ENCODE peak calls at places on chromosome 19, in four cellular contexts. One of them, this sample, is unnamed.

GRCh38 chr19:12527034-12527836 is 24.0 kb downstream of the ZNF564 start:
- DNase-seq in CD4-positive, CD25-positive, alpha-beta regulatory T cell: no peak
- DNase-seq in AG10803: peak; percentile 26
- DNase-seq in ecto neural progenitor cell: no peak
- DNase-seq in this sample: peak; percentile 41

GRCh38 chr19:50694815-50695145 is 24.8 kb downstream of the SHANK1 start:
- DNase-seq in CD4-positive, CD25-positive, alpha-beta regulatory T cell: no peak
- DNase-seq in AG10803: no peak
- DNase-seq in ecto neural progenitor cell: no peak
- DNase-seq in this sample: no peak

GRCh38 chr19:45767410-45767880 is 1.6 kb downstream of the SIX5 start:
- DNase-seq in CD4-positive, CD25-positive, alpha-beta regulatory T cell: no peak
- DNase-seq in AG10803: peak; percentile 82
- DNase-seq in ecto neural progenitor cell: peak; percentile 85
- DNase-seq in this sample: peak; percentile 91

GRCh38 chr19:13171146-13171545 is 20.9 kb downstream of the IER2 start:
- DNase-seq in CD4-positive, CD25-positive, alpha-beta regulatory T cell: no peak
- DNase-seq in AG10803: no peak
- DNase-seq in ecto neural progenitor cell: no peak
- DNase-seq in this sample: no peak

GRCh38 chr19:7920520-7921301 is 573 bp downstream of the SNAPC2 start:
- DNase-seq in CD4-positive, CD25-positive, alpha-beta regulatory T cell: peak; percentile 99
- DNase-seq in AG10803: peak; percentile 98
- DNase-seq in ecto neural progenitor cell: peak; percentile 100
- DNase-seq in this sample: peak; percentile 99

GRCh38 chr19:9967326-9967725 is 31.0 kb upstream of the OLFM2 start:
- DNase-seq in CD4-positive, CD25-positive, alpha-beta regulatory T cell: no peak
- DNase-seq in AG10803: no peak
- DNase-seq in ecto neural progenitor cell: no peak
- DNase-seq in this sample: no peak

GRCh38 chr19:42420055-42420544 is 7.1 kb downstream of the LIPE start:
- DNase-seq in CD4-positive, CD25-positive, alpha-beta regulatory T cell: peak; percentile 63
- DNase-seq in AG10803: peak; percentile 40
- DNase-seq in ecto neural progenitor cell: no peak
- DNase-seq in this sample: peak; percentile 63

GRCh38 chr19:435056-435706 is 25.7 kb downstream of the SHC2 start:
- DNase-seq in CD4-positive, CD25-positive, alpha-beta regulatory T cell: no peak
- DNase-seq in AG10803: no peak
- DNase-seq in ecto neural progenitor cell: no peak
- DNase-seq in this sample: no peak

GRCh38 chr19:7840629-7841028 is 10.6 kb downstream of the EVI5L start:
- DNase-seq in CD4-positive, CD25-positive, alpha-beta regulatory T cell: no peak
- DNase-seq in AG10803: no peak
- DNase-seq in ecto neural progenitor cell: no peak
- DNase-seq in this sample: no peak

GRCh38 chr19:5479958-5480357 is 24.7 kb downstream of the ZNRF4 start:
- DNase-seq in CD4-positive, CD25-positive, alpha-beta regulatory T cell: no peak
- DNase-seq in AG10803: no peak
- DNase-seq in ecto neural progenitor cell: no peak
- DNase-seq in this sample: no peak

GRCh38 chr19:39765091-39766076 is 13.3 kb upstream of the LEUTX start:
- DNase-seq in CD4-positive, CD25-positive, alpha-beta regulatory T cell: peak; percentile 16
- DNase-seq in AG10803: peak; percentile 40
- DNase-seq in ecto neural progenitor cell: peak; percentile 58
- DNase-seq in this sample: peak; percentile 59

GRCh38 chr19:32191921-32192320 is 153.5 kb upstream of the ZNF507 start:
- DNase-seq in CD4-positive, CD25-positive, alpha-beta regulatory T cell: no peak
- DNase-seq in AG10803: no peak
- DNase-seq in ecto neural progenitor cell: no peak
- DNase-seq in this sample: no peak

GRCh38 chr19:50154529-50154928 is 8.6 kb downstream of the IZUMO2 start:
- DNase-seq in CD4-positive, CD25-positive, alpha-beta regulatory T cell: no peak
- DNase-seq in AG10803: no peak
- DNase-seq in ecto neural progenitor cell: no peak
- DNase-seq in this sample: no peak

GRCh38 chr19:1513492-1514294 is 874 bp upstream of the ADAMTSL5 start:
- DNase-seq in CD4-positive, CD25-positive, alpha-beta regulatory T cell: peak; percentile 51
- DNase-seq in AG10803: peak; percentile 66
- DNase-seq in ecto neural progenitor cell: no peak
- DNase-seq in this sample: peak; percentile 64

GRCh38 chr19:12952488-12953455 is 4.3 kb downstream of the GADD45GIP1 start:
- DNase-seq in CD4-positive, CD25-positive, alpha-beta regulatory T cell: no peak
- DNase-seq in AG10803: peak; percentile 86
- DNase-seq in ecto neural progenitor cell: no peak
- DNase-seq in this sample: peak; percentile 92

GRCh38 chr19:12333162-12334159 is at the start of gene ZNF563:
- DNase-seq in CD4-positive, CD25-positive, alpha-beta regulatory T cell: peak; percentile 88
- DNase-seq in AG10803: peak; percentile 89
- DNase-seq in ecto neural progenitor cell: peak; percentile 97
- DNase-seq in this sample: peak; percentile 94

GRCh38 chr19:27955484-27955883 is 1257.5 kb downstream of the UQCRFS1 start:
- DNase-seq in CD4-positive, CD25-positive, alpha-beta regulatory T cell: no peak
- DNase-seq in AG10803: no peak
- DNase-seq in ecto neural progenitor cell: no peak
- DNase-seq in this sample: no peak

GRCh38 chr19:6720369-6721112 is at the start of gene C3:
- DNase-seq in CD4-positive, CD25-positive, alpha-beta regulatory T cell: no peak
- DNase-seq in AG10803: peak; percentile 85
- DNase-seq in ecto neural progenitor cell: no peak
- DNase-seq in this sample: peak; percentile 95

GRCh38 chr19:839146-839872 is 1.5 kb upstream of the PRTN3 start:
- DNase-seq in CD4-positive, CD25-positive, alpha-beta regulatory T cell: no peak
- DNase-seq in AG10803: no peak
- DNase-seq in ecto neural progenitor cell: no peak
- DNase-seq in this sample: no peak

GRCh38 chr19:3178973-3179738 is 587 bp downstream of the S1PR4 start:
- DNase-seq in CD4-positive, CD25-positive, alpha-beta regulatory T cell: no peak
- DNase-seq in AG10803: no peak
- DNase-seq in ecto neural progenitor cell: no peak
- DNase-seq in this sample: no peak

GRCh38 chr19:1206063-1206732 is 620 bp downstream of the STK11 start:
- DNase-seq in CD4-positive, CD25-positive, alpha-beta regulatory T cell: no peak
- DNase-seq in AG10803: no peak
- DNase-seq in ecto neural progenitor cell: no peak
- DNase-seq in this sample: no peak

GRCh38 chr19:43552198-43552450 is 19.1 kb downstream of the ZNF575 start:
- DNase-seq in CD4-positive, CD25-positive, alpha-beta regulatory T cell: no peak
- DNase-seq in AG10803: no peak
- DNase-seq in ecto neural progenitor cell: no peak
- DNase-seq in this sample: no peak

GRCh38 chr19:17933414-17934129 is 757 bp downstream of the CCDC124 start:
- DNase-seq in CD4-positive, CD25-positive, alpha-beta regulatory T cell: no peak
- DNase-seq in AG10803: peak; percentile 40
- DNase-seq in ecto neural progenitor cell: no peak
- DNase-seq in this sample: peak; percentile 62

GRCh38 chr19:13132471-13133166 is 14.6 kb downstream of the NACC1 start:
- DNase-seq in CD4-positive, CD25-positive, alpha-beta regulatory T cell: no peak
- DNase-seq in AG10803: peak; percentile 78
- DNase-seq in ecto neural progenitor cell: no peak
- DNase-seq in this sample: peak; percentile 70

GRCh38 chr19:36113895-36114762 is 546 bp downstream of the POLR2I start:
- DNase-seq in CD4-positive, CD25-positive, alpha-beta regulatory T cell: no peak
- DNase-seq in AG10803: peak; percentile 38
- DNase-seq in ecto neural progenitor cell: peak; percentile 51
- DNase-seq in this sample: peak; percentile 35

GRCh38 chr19:4089946-4090345 is 23.2 kb upstream of the ZBTB7A start:
- DNase-seq in CD4-positive, CD25-positive, alpha-beta regulatory T cell: no peak
- DNase-seq in AG10803: no peak
- DNase-seq in ecto neural progenitor cell: no peak
- DNase-seq in this sample: no peak

GRCh38 chr19:55913643-55914268 is 18.4 kb downstream of the NLRP13 start:
- DNase-seq in CD4-positive, CD25-positive, alpha-beta regulatory T cell: no peak
- DNase-seq in AG10803: no peak
- DNase-seq in ecto neural progenitor cell: no peak
- DNase-seq in this sample: no peak

GRCh38 chr19:5826531-5827341 is 12.8 kb downstream of the FUT6 start:
- DNase-seq in CD4-positive, CD25-positive, alpha-beta regulatory T cell: peak; percentile 21
- DNase-seq in AG10803: peak; percentile 29
- DNase-seq in ecto neural progenitor cell: peak; percentile 75
- DNase-seq in this sample: peak; percentile 23

GRCh38 chr19:35879770-35880317 is 11.5 kb downstream of the APLP1 start:
- DNase-seq in CD4-positive, CD25-positive, alpha-beta regulatory T cell: peak; percentile 58
- DNase-seq in AG10803: peak; percentile 88
- DNase-seq in ecto neural progenitor cell: peak; percentile 96
- DNase-seq in this sample: peak; percentile 89

GRCh38 chr19:6632002-6632621 is 37.8 kb downstream of the TNFSF14 start:
- DNase-seq in CD4-positive, CD25-positive, alpha-beta regulatory T cell: peak; percentile 73
- DNase-seq in AG10803: peak; percentile 69
- DNase-seq in ecto neural progenitor cell: peak; percentile 72
- DNase-seq in this sample: peak; percentile 85

GRCh38 chr19:2055871-2056809 is 5.1 kb upstream of the MKNK2 start:
- DNase-seq in CD4-positive, CD25-positive, alpha-beta regulatory T cell: no peak
- DNase-seq in AG10803: peak; percentile 92
- DNase-seq in ecto neural progenitor cell: peak; percentile 60
- DNase-seq in this sample: peak; percentile 78

GRCh38 chr19:46618670-46619231 is 6.1 kb downstream of the PTGIR start:
- DNase-seq in CD4-positive, CD25-positive, alpha-beta regulatory T cell: no peak
- DNase-seq in AG10803: peak; percentile 73
- DNase-seq in ecto neural progenitor cell: no peak
- DNase-seq in this sample: peak; percentile 83

This sample was measured in cardiac fibroblast.